ENCODE peak calls at places on chromosomes 1 and 21, in seven cellular contexts. O, C, B, X, Y, Z and K are unnamed samples.

GRCh38 chr21:17554619-17555472 is 42.0 kb downstream of the CXADR start:
- DNase-seq in O (no peak), Z (no peak), Y (no peak), C (no peak), B (peak), X (peak), K (peak)

GRCh38 chr1:107254306-107254705 is 113.5 kb downstream of the NTNG1 start:
- DNase-seq in C (no peak), X (no peak), O (no peak), Y (no peak), B (no peak), Z (no peak), K (no peak)

GRCh38 chr1:236959112-236959511 is 45.1 kb downstream of the MT1HL1 start:
- DNase-seq in X (no peak), Y (no peak), C (no peak), Z (no peak), B (no peak), O (no peak), K (no peak)

GRCh38 chr1:147794570-147794969 is 34.2 kb upstream of the GJA5 start:
- DNase-seq in Y (no peak), Z (no peak), O (no peak), B (no peak), X (no peak), C (no peak), K (no peak)

GRCh38 chr1:154344977-154345837 is 19.9 kb downstream of the ATP8B2 start:
- DNase-seq in Y (no peak), B (peak), X (no peak), C (no peak), Z (no peak), O (peak), K (peak)

GRCh38 chr1:232472485-232473041 is 157.4 kb downstream of the SIPA1L2 start:
- DNase-seq in C (no peak), Z (no peak), X (no peak), O (no peak), Y (no peak), B (no peak), K (no peak)

GRCh38 chr1:64472805-64473204 is 2.9 kb downstream of the CACHD1 start:
- DNase-seq in O (no peak), X (no peak), B (no peak), Y (no peak), Z (no peak), C (no peak), K (no peak)

GRCh38 chr21:26715878-26716506 is 129.2 kb downstream of the ADAMTS1 start:
- DNase-seq in B (peak), C (peak), X (peak), Y (peak), O (peak), Z (peak), K (peak)

GRCh38 chr1:1137256-1138045 is 21.6 kb upstream of the C1orf159 start:
- DNase-seq in O (peak), Z (no peak), C (peak), X (no peak), B (no peak), Y (no peak), K (no peak)

GRCh38 chr21:34690041-34690792 is 21.4 kb downstream of the CLIC6 start:
- DNase-seq in X (no peak), O (peak), Z (peak), C (no peak), B (no peak), Y (peak), K (no peak)

GRCh38 chr1:26066857-26067256 is 573 bp downstream of the TRIM63 start:
- DNase-seq in O (no peak), Y (no peak), C (no peak), B (no peak), Z (no peak), X (no peak), K (no peak)

GRCh38 chr1:25735956-25736529 is 64.0 kb upstream of the SELENON start:
- DNase-seq in O (no peak), C (no peak), Z (no peak), B (no peak), X (no peak), Y (no peak), K (no peak)

GRCh38 chr1:227058321-227058751 is 118.2 kb downstream of the COQ8A start:
- DNase-seq in O (no peak), C (no peak), Y (no peak), B (no peak), Z (no peak), X (no peak), K (peak)

GRCh38 chr1:193614817-193615216 is 428.4 kb upstream of the B3GALT2 start:
- DNase-seq in B (no peak), X (no peak), C (no peak), O (no peak), Z (no peak), Y (no peak), K (peak)

GRCh38 chr1:62176597-62177312 is 17.9 kb upstream of the L1TD1 start:
- DNase-seq in Z (no peak), B (no peak), Y (no peak), X (no peak), O (no peak), C (no peak), K (no peak)

GRCh38 chr1:53135735-53136114 is 6.7 kb downstream of the SLC1A7 start:
- DNase-seq in B (no peak), Y (peak), O (peak), Z (no peak), X (no peak), C (no peak), K (peak)

GRCh38 chr1:9894115-9894514 is 16.0 kb downstream of the CTNNBIP1 start:
- DNase-seq in B (no peak), X (no peak), Y (no peak), C (no peak), O (no peak), Z (no peak), K (no peak)

GRCh38 chr1:23885222-23885621 is 17.1 kb upstream of the FUCA1 start:
- DNase-seq in X (no peak), Y (no peak), C (no peak), Z (no peak), B (no peak), O (no peak), K (no peak)

GRCh38 chr1:201465698-201466290 is 3.2 kb downstream of the PHLDA3 start:
- DNase-seq in O (no peak), X (no peak), Z (no peak), C (no peak), Y (no peak), B (no peak), K (no peak)

GRCh38 chr1:11493972-11494655 is 15.2 kb downstream of the DISP3 start:
- DNase-seq in X (no peak), Y (no peak), Z (no peak), O (no peak), B (no peak), C (no peak), K (no peak)

GRCh38 chr1:18654599-18654998 is 24.0 kb downstream of the PAX7 start:
- DNase-seq in Y (no peak), O (no peak), B (no peak), Z (no peak), X (no peak), C (no peak), K (no peak)

GRCh38 chr1:16237343-16237830 is 404 bp upstream of the CPLANE2 start:
- DNase-seq in O (no peak), Y (no peak), Z (no peak), C (no peak), X (no peak), B (no peak), K (no peak)

GRCh38 chr1:91026777-91027176 is 4.9 kb upstream of the ZNF644 start:
- DNase-seq in X (no peak), Y (no peak), B (no peak), Z (no peak), O (no peak), C (no peak), K (no peak)

GRCh38 chr1:21268281-21269239 is 21.7 kb downstream of the ECE1 start:
- DNase-seq in X (no peak), Z (peak), C (no peak), Y (peak), B (no peak), O (no peak), K (no peak)

GRCh38 chr1:39646232-39647081 is 7.0 kb upstream of the HEYL start:
- DNase-seq in Z (peak), O (peak), X (no peak), Y (no peak), B (no peak), C (no peak), K (no peak)

GRCh38 chr1:201731592-201731991 is 97.4 kb upstream of the IPO9 start:
- DNase-seq in Y (no peak), C (no peak), X (no peak), Z (no peak), O (no peak), B (no peak), K (no peak)

GRCh38 chr1:193417420-193417819 is 231.0 kb upstream of the B3GALT2 start:
- DNase-seq in Z (no peak), Y (no peak), B (no peak), X (no peak), O (no peak), C (no peak), K (no peak)

GRCh38 chr1:49424782-49425181 is 599.0 kb downstream of the AGBL4 start:
- DNase-seq in X (no peak), O (no peak), C (no peak), B (no peak), Y (no peak), Z (no peak), K (no peak)

GRCh38 chr1:240528566-240528965 is 83.4 kb downstream of the GREM2 start:
- DNase-seq in Y (no peak), Z (no peak), B (peak), X (no peak), O (no peak), C (no peak), K (no peak)

GRCh38 chr1:58841455-58841854 is 57.6 kb upstream of the JUN start:
- DNase-seq in C (no peak), Y (no peak), O (peak), Z (no peak), X (no peak), B (peak), K (peak)

GRCh38 chr1:22804969-22805671 is 94.5 kb downstream of the EPHB2 start:
- DNase-seq in O (no peak), Z (no peak), C (no peak), B (no peak), X (no peak), Y (no peak), K (no peak)

GRCh38 chr1:43520100-43520828 is 10.4 kb upstream of the PTPRF start:
- DNase-seq in Z (no peak), C (no peak), X (no peak), Y (no peak), O (no peak), B (no peak), K (no peak)

GRCh38 chr1:46285730-46286477 is 17.5 kb downstream of the LRRC41 start:
- DNase-seq in X (no peak), O (no peak), Z (no peak), Y (no peak), C (no peak), B (peak), K (no peak)

GRCh38 chr1:112904071-112904830 is 51.7 kb downstream of the SLC16A1 start:
- DNase-seq in O (no peak), Y (peak), B (no peak), X (no peak), C (no peak), Z (peak), K (no peak)